ENCODE peak calls at places on chromosomes 3 and 15, in seven cellular contexts. D, T, M, Y, F, V and A are unnamed samples.

GRCh38 chr3:134487406-134487805 is 1.5 kb downstream of the CEP63 start:
- DNase-seq in D (no peak), T (no peak), M (peak; percentile 23), Y (no peak), F (no peak), V (peak; percentile 19), A (no peak)

GRCh38 chr3:122714269-122714668 is 33.6 kb downstream of the PARP14 start:
- DNase-seq in D (no peak), T (no peak), M (no peak), Y (no peak), F (no peak), V (no peak), A (peak; percentile 29)

GRCh38 chr15:28930476-28931291 is 44.9 kb downstream of the APBA2 start:
- DNase-seq in D (no peak), T (no peak), M (no peak), Y (no peak), F (no peak), V (no peak), A (no peak)

GRCh38 chr3:94162700-94163099 is 99.8 kb downstream of the NSUN3 start:
- DNase-seq in D (no peak), T (no peak), M (no peak), Y (no peak), F (no peak), V (no peak), A (peak; percentile 12)

GRCh38 chr3:11539218-11539617 is 104.5 kb downstream of the VGLL4 start:
- DNase-seq in D (no peak), T (no peak), M (no peak), Y (no peak), F (no peak), V (no peak), A (no peak)

GRCh38 chr3:42031808-42032475 is 59.2 kb upstream of the TRAK1 start:
- DNase-seq in D (no peak), T (no peak), M (peak; percentile 72), Y (peak; percentile 45), F (no peak), V (peak; percentile 9), A (no peak)

GRCh38 chr3:178059124-178059523 is 477.1 kb upstream of the KCNMB2 start:
- DNase-seq in D (no peak), T (no peak), M (no peak), Y (no peak), F (no peak), V (no peak), A (peak; percentile 41)

GRCh38 chr3:176814252-176814651 is 383.0 kb downstream of the TBL1XR1 start:
- DNase-seq in D (peak; percentile 77), T (no peak), M (peak; percentile 33), Y (no peak), F (peak; percentile 87), V (no peak), A (peak; percentile 57)

GRCh38 chr3:7144696-7145308 is 283.9 kb downstream of the GRM7 start:
- DNase-seq in D (peak; percentile 4), T (no peak), M (no peak), Y (no peak), F (peak; percentile 23), V (no peak), A (peak; percentile 45)

GRCh38 chr15:66153549-66154415 is 99.8 kb downstream of the MEGF11 start:
- DNase-seq in D (no peak), T (peak; percentile 93), M (no peak), Y (no peak), F (no peak), V (peak; percentile 88), A (peak; percentile 42)

GRCh38 chr3:39118931-39119660 is 11.6 kb downstream of the TTC21A start:
- DNase-seq in D (no peak), T (no peak), M (no peak), Y (no peak), F (no peak), V (no peak), A (no peak)

GRCh38 chr3:56914646-56915045 is 112.9 kb upstream of the ARHGEF3 start:
- DNase-seq in D (no peak), T (no peak), M (no peak), Y (no peak), F (no peak), V (peak; percentile 25), A (no peak)

GRCh38 chr15:73752817-73753214 is 335 bp downstream of the INSYN1 start:
- DNase-seq in D (peak; percentile 27), T (no peak), M (no peak), Y (no peak), F (peak; percentile 47), V (no peak), A (no peak)

GRCh38 chr15:36468746-36469145 is 110.7 kb upstream of the CDIN1 start:
- DNase-seq in D (no peak), T (no peak), M (no peak), Y (no peak), F (no peak), V (no peak), A (peak; percentile 49)

GRCh38 chr3:16761576-16761975 is 123.2 kb upstream of the PLCL2 start:
- DNase-seq in D (no peak), T (no peak), M (no peak), Y (no peak), F (no peak), V (no peak), A (no peak)

GRCh38 chr15:84649706-84650105 is 4.4 kb downstream of the WDR73 start:
- DNase-seq in D (no peak), T (no peak), M (no peak), Y (no peak), F (no peak), V (no peak), A (no peak)